ENCODE peak calls at places on chromosomes 7 and 10, in four cellular contexts. V is SK-N-SH, G is WTC11, S is K562. A is an unnamed sample.

GRCh38 chr7:1889556-1890181 is 219.6 kb downstream of the ELFN1 start:
- DNase-seq in S (no peak), G (no peak), V (no peak), A (no peak)

GRCh38 chr7:14606101-14606500 is 296.4 kb downstream of the DGKB start:
- DNase-seq in S (no peak), V (no peak), G (no peak), A (no peak)

GRCh38 chr10:29304259-29305030 is 15.6 kb downstream of the LYZL1 start:
- DNase-seq in G (peak), V (peak), S (peak), A (peak)

GRCh38 chr10:78147202-78147601 is 113.5 kb downstream of the RPS24 start:
- DNase-seq in S (no peak), V (no peak), G (no peak), A (no peak)

GRCh38 chr10:13448216-13448615 is 80.6 kb downstream of the BEND7 start:
- DNase-seq in S (no peak), V (no peak), G (no peak), A (no peak)

GRCh38 chr10:128400564-128400963 is 274.3 kb upstream of the MKI67 start:
- DNase-seq in V (no peak), S (no peak), G (no peak), A (no peak)

GRCh38 chr10:81081887-81082620 is 544.4 kb downstream of the SH2D4B start:
- DNase-seq in G (peak), V (no peak), S (peak), A (peak)

GRCh38 chr10:86344714-86345161 is 21.9 kb downstream of the GRID1 start:
- DNase-seq in S (no peak), V (no peak), G (peak), A (no peak)

GRCh38 chr7:137325927-137326326 is 17.6 kb downstream of the PTN start:
- DNase-seq in G (no peak), V (no peak), S (no peak), A (no peak)

GRCh38 chr10:24882047-24882698 is 70.2 kb downstream of the PRTFDC1 start:
- DNase-seq in S (no peak), V (no peak), G (no peak), A (no peak)

GRCh38 chr10:121070257-121070656 is 219.1 kb downstream of the WDR11 start:
- DNase-seq in G (peak), S (peak), V (no peak), A (no peak)

GRCh38 chr7:15099074-15099473 is 196.5 kb upstream of the DGKB start:
- DNase-seq in V (peak), G (no peak), S (no peak), A (no peak)

GRCh38 chr10:79355420-79356010 is 8.2 kb downstream of the PPIF start:
- DNase-seq in V (no peak), G (no peak), S (no peak), A (peak)

GRCh38 chr10:98262571-98262970 is 5.4 kb downstream of the LOXL4 start:
- DNase-seq in V (peak), S (no peak), G (peak), A (no peak)

GRCh38 chr10:86258488-86258887 is 108.1 kb downstream of the GRID1 start:
- DNase-seq in G (no peak), V (peak), S (no peak), A (peak)

GRCh38 chr7:32154797-32155196 is 84.6 kb upstream of the PDE1C start:
- DNase-seq in G (no peak), S (no peak), V (no peak), A (no peak)

GRCh38 chr7:148501707-148502139 is 88.8 kb upstream of the C7orf33 start:
- DNase-seq in V (no peak), S (peak), G (peak), A (peak)

GRCh38 chr10:111100198-111100597 is 23.4 kb downstream of the ADRA2A start:
- DNase-seq in S (no peak), V (no peak), G (no peak), A (no peak)

GRCh38 chr7:50775826-50776225 is 6.9 kb downstream of the GRB10 start:
- DNase-seq in G (no peak), S (no peak), V (no peak), A (no peak)

GRCh38 chr10:43292745-43293676 is 26.1 kb upstream of the RASGEF1A start:
- DNase-seq in V (peak), G (peak), S (peak), A (no peak)

GRCh38 chr10:13483951-13484350 is 44.9 kb downstream of the BEND7 start:
- DNase-seq in V (no peak), G (no peak), S (no peak), A (no peak)

GRCh38 chr10:101238732-101239105 is 9.5 kb upstream of the LBX1 start:
- DNase-seq in V (no peak), G (peak), S (peak), A (no peak)

GRCh38 chr10:95567903-95568630 is 6.9 kb upstream of the SORBS1 start:
- DNase-seq in V (no peak), G (no peak), S (no peak), A (no peak)

GRCh38 chr7:149495785-149496641 is 1.6 kb downstream of the ZNF746 start:
- DNase-seq in V (peak), S (peak), G (no peak), A (no peak)

GRCh38 chr10:51879238-51879637 is 179.8 kb upstream of the CSTF2T start:
- DNase-seq in V (no peak), G (no peak), S (no peak), A (no peak)

GRCh38 chr7:113764401-113765035 is 154.3 kb downstream of the PPP1R3A start:
- DNase-seq in S (no peak), G (no peak), V (no peak), A (no peak)

GRCh38 chr10:93815304-93816091 is 57.8 kb downstream of the LGI1 start:
- DNase-seq in V (peak), G (peak), S (peak), A (no peak)

GRCh38 chr7:154898973-154899855 is 103.7 kb downstream of the PAXIP1 start:
- DNase-seq in S (no peak), G (no peak), V (no peak), A (no peak)

GRCh38 chr7:27375958-27376357 is 133.4 kb downstream of the EVX1 start:
- DNase-seq in G (peak), S (no peak), V (no peak), A (no peak)

GRCh38 chr10:94411304-94411703 is 9.0 kb downstream of the TBC1D12 start:
- DNase-seq in V (no peak), G (no peak), S (no peak), A (no peak)

GRCh38 chr10:43868952-43869351 is 220.3 kb upstream of the ZNF32 start:
- DNase-seq in S (no peak), G (no peak), V (no peak), A (no peak)

GRCh38 chr10:21055339-21056135 is 158.4 kb upstream of the NEBL start:
- DNase-seq in V (no peak), S (no peak), G (no peak), A (no peak)

GRCh38 chr10:50497758-50498157 is 126.0 kb downstream of the SGMS1 start:
- DNase-seq in V (no peak), G (no peak), S (peak), A (no peak)

GRCh38 chr7:75776295-75776971 is 4.4 kb upstream of the CCL26 start:
- DNase-seq in G (no peak), S (no peak), V (no peak), A (no peak)

DNA sequence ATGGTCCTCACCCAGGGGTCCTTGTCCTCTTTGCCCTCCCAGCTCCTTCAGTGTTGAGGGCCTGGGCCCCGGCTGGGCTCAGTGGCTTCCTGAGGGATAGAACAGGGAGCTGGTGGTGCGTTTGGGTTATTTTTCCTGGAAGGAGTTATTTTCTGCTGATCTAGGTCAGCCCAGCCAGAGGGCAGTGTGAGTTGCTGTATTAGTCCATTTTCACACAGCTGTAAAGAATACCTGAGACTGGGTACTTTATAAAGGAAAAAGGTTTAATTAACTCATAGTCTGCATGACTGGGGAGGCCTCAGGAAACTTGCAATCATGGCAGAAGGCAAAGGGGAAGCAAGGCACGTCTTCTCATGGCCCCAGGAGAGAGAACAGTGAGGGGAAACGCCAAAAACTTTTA is 122.4 kb upstream of the PCBD1 start:
- DNase-seq in S (no peak), G (no peak), V (no peak), A (no peak)
- TF ChIP-seq TEAD4 in S (no peak), G (no peak), V (no peak), A (no peak)

DNA sequence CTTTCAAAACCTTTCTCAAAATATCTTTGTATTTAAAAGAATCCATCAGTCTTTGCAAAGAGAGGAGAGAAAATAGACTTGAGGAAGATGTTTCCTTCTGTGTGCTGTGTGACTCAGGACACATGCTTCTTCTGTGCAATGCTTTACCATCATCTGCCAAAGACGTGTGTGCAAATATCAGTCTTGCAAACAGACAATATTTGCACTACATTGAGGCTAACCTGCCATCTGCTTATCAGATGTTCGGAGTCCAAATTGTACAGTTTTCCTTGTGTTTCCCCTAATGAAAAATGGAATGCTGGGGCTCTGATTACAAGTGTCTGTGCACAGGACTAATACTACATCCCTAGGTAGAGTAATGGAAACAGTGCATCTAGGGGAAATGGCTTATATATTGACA is 353.1 kb upstream of the LRRTM3 start:
- DNase-seq in S (no peak), V (no peak), G (no peak), A (no peak)
- TF ChIP-seq TEAD4 in S (no peak), V (no peak), G (no peak), A (no peak)

GRCh38 chr10:125984346-125984745 is 88.0 kb downstream of the FANK1 start:
- DNase-seq in G (no peak), S (no peak), V (no peak), A (no peak)

GRCh38 chr10:125983161-125983560 is 86.8 kb downstream of the FANK1 start:
- DNase-seq in S (no peak), V (no peak), G (no peak), A (no peak)

GRCh38 chr10:125979976-125980375 is 83.6 kb downstream of the FANK1 start:
- DNase-seq in V (no peak), G (no peak), S (no peak), A (no peak)

GRCh38 chr10:125980521-125980920 is 84.2 kb downstream of the FANK1 start:
- DNase-seq in S (no peak), V (no peak), G (no peak), A (no peak)

GRCh38 chr10:125982256-125982948 is 86.0 kb downstream of the FANK1 start:
- DNase-seq in S (peak), G (peak), V (peak), A (peak)
- TF ChIP-seq TEAD4 in S (no peak), G (no peak), V (no peak), A (no peak)

GRCh38 chr10:65358565-65358964 is 1567.3 kb upstream of the LRRTM3 start:
- DNase-seq in S (no peak), G (peak), V (peak), A (no peak)
- TF ChIP-seq TEAD4 in S (no peak), G (no peak), V (no peak), A (no peak)

GRCh38 chr10:11304906-11305585 is 287.4 kb downstream of the CELF2 start:
- DNase-seq in G (no peak), V (no peak), S (no peak), A (no peak)
- TF ChIP-seq TEAD4 in G (no peak), V (no peak), S (no peak), A (no peak)

DNA sequence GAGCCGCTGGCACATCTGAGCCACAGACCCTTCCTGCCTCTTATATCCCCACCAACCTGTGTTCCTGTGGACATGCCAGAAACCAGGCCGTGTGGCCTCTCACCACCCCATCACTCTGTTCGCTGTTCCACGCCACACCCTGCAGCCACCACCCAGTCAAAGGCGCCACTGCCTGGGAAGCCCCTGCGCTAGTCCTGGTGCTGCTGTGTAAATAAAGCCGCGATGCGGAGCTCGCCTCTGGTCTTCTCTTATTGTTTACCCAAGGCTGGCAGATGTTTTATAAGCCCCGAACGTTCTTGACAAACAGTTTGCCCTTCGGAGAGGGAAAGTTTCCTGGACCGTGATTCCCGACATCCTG is 61.3 kb downstream of the LHPP start:
- DNase-seq in G (no peak), S (no peak), V (no peak), A (no peak)
- TF ChIP-seq TEAD4 in G (no peak), S (no peak), V (no peak), A (no peak)

DNA sequence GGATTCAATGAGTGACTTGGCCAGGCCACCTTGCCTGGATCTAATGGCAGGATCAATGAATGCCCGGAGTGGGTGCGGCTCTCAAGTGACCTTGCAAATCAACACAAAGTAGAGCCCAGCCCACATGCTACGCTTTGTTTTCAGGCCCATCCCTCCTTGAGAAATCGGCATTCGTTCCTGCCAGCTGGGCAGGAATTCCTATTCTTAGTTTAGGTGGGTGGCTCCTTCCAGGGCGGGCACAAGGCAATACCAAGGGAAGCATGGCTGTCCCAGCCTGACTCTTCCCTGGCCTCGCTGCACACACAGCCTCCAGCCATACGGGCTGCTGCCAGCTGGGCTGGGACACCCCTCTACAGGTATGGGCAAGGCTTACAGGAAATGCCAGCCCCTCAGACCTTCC is 119.3 kb downstream of the SH3PXD2A start:
- DNase-seq in S (no peak), G (no peak), V (no peak), A (no peak)
- TF ChIP-seq TEAD4 in S (no peak), G (no peak), V (no peak), A (no peak)

A was measured in H1.